ENCODE peak calls at places on chromosome 3, in six cellular contexts. One of them, this sample, is unnamed.

GRCh38 chr3:55244247-55244646 is 242.9 kb downstream of the WNT5A start:
- DNase-seq in AG10803: no peak
- DNase-seq in SJSA1: no peak
- DNase-seq in transverse colon: no peak
- DNase-seq in tibial artery: no peak
- DNase-seq in MG63: no peak
- DNase-seq in this sample: no peak

GRCh38 chr3:7144696-7145308 is 283.9 kb downstream of the GRM7 start:
- DNase-seq in MG63: peak; percentile 1
- DNase-seq in tibial artery: no peak
- DNase-seq in SJSA1: no peak
- DNase-seq in transverse colon: no peak
- DNase-seq in AG10803: no peak
- DNase-seq in this sample: no peak

GRCh38 chr3:126365351-126366274 is 8.4 kb upstream of the KLF15 start:
- DNase-seq in SJSA1: no peak
- DNase-seq in transverse colon: peak; percentile 3
- DNase-seq in tibial artery: peak; percentile 50
- DNase-seq in MG63: no peak
- DNase-seq in AG10803: no peak
- DNase-seq in this sample: no peak

GRCh38 chr3:187669675-187670504 is at the start of gene SST:
- DNase-seq in tibial artery: no peak
- DNase-seq in transverse colon: peak; percentile 8
- DNase-seq in AG10803: peak; percentile 37
- DNase-seq in SJSA1: no peak
- DNase-seq in MG63: peak; percentile 51
- DNase-seq in this sample: peak; percentile 44

GRCh38 chr3:171640520-171641412 is 169.5 kb downstream of the PLD1 start:
- DNase-seq in MG63: peak; percentile 31
- DNase-seq in SJSA1: peak; percentile 58
- DNase-seq in tibial artery: no peak
- DNase-seq in transverse colon: no peak
- DNase-seq in AG10803: peak; percentile 73
- DNase-seq in this sample: no peak

GRCh38 chr3:64595253-64595694 is 92.5 kb downstream of the ADAMTS9 start:
- DNase-seq in AG10803: peak; percentile 91
- DNase-seq in tibial artery: peak; percentile 85
- DNase-seq in transverse colon: peak; percentile 16
- DNase-seq in MG63: peak; percentile 72
- DNase-seq in SJSA1: peak; percentile 66
- DNase-seq in this sample: peak; percentile 80

GRCh38 chr3:55623786-55624185 is 136.7 kb upstream of the WNT5A start:
- DNase-seq in AG10803: no peak
- DNase-seq in tibial artery: no peak
- DNase-seq in MG63: no peak
- DNase-seq in transverse colon: no peak
- DNase-seq in SJSA1: no peak
- DNase-seq in this sample: no peak

GRCh38 chr3:45547764-45548683 is 46.5 kb upstream of the LIMD1 start:
- DNase-seq in transverse colon: no peak
- DNase-seq in tibial artery: no peak
- DNase-seq in SJSA1: peak; percentile 41
- DNase-seq in AG10803: peak; percentile 96
- DNase-seq in MG63: peak; percentile 9
- DNase-seq in this sample: peak; percentile 39

GRCh38 chr3:27680517-27681246 is 41.4 kb downstream of the EOMES start:
- DNase-seq in AG10803: no peak
- DNase-seq in MG63: no peak
- DNase-seq in tibial artery: no peak
- DNase-seq in transverse colon: no peak
- DNase-seq in SJSA1: no peak
- DNase-seq in this sample: no peak

GRCh38 chr3:156816091-156816793 is 9.9 kb upstream of the LEKR1 start:
- DNase-seq in SJSA1: no peak
- DNase-seq in AG10803: peak; percentile 82
- DNase-seq in MG63: peak; percentile 85
- DNase-seq in tibial artery: no peak
- DNase-seq in transverse colon: peak; percentile 38
- DNase-seq in this sample: peak; percentile 40

GRCh38 chr3:46708401-46709146 is 7.4 kb downstream of the TMIE start:
- DNase-seq in AG10803: no peak
- DNase-seq in SJSA1: no peak
- DNase-seq in transverse colon: peak; percentile 3
- DNase-seq in MG63: no peak
- DNase-seq in tibial artery: peak; percentile 54
- DNase-seq in this sample: no peak

GRCh38 chr3:133620066-133620784 is 41.5 kb downstream of the TOPBP1 start:
- DNase-seq in AG10803: no peak
- DNase-seq in MG63: no peak
- DNase-seq in SJSA1: no peak
- DNase-seq in tibial artery: no peak
- DNase-seq in transverse colon: peak; percentile 14
- DNase-seq in this sample: no peak

GRCh38 chr3:132317229-132317948 is at the start of gene ACP3:
- DNase-seq in MG63: peak; percentile 76
- DNase-seq in transverse colon: peak; percentile 15
- DNase-seq in SJSA1: peak; percentile 16
- DNase-seq in tibial artery: peak; percentile 69
- DNase-seq in AG10803: peak; percentile 23
- DNase-seq in this sample: peak; percentile 40

GRCh38 chr3:31924628-31925270 is 56.3 kb downstream of the OSBPL10 start:
- DNase-seq in AG10803: no peak
- DNase-seq in SJSA1: no peak
- DNase-seq in tibial artery: no peak
- DNase-seq in MG63: no peak
- DNase-seq in transverse colon: no peak
- DNase-seq in this sample: no peak

GRCh38 chr3:31922962-31923361 is 58.1 kb downstream of the OSBPL10 start:
- DNase-seq in AG10803: no peak
- DNase-seq in tibial artery: no peak
- DNase-seq in transverse colon: no peak
- DNase-seq in MG63: no peak
- DNase-seq in SJSA1: no peak
- DNase-seq in this sample: no peak

GRCh38 chr3:31926543-31926942 is 54.5 kb downstream of the OSBPL10 start:
- DNase-seq in transverse colon: no peak
- DNase-seq in tibial artery: no peak
- DNase-seq in MG63: no peak
- DNase-seq in AG10803: no peak
- DNase-seq in SJSA1: no peak
- DNase-seq in this sample: no peak

GRCh38 chr3:31927806-31928205 is 53.3 kb downstream of the OSBPL10 start:
- DNase-seq in AG10803: no peak
- DNase-seq in tibial artery: no peak
- DNase-seq in SJSA1: no peak
- DNase-seq in transverse colon: no peak
- DNase-seq in MG63: no peak
- DNase-seq in this sample: no peak

GRCh38 chr3:31925271-31925630 is 55.8 kb downstream of the OSBPL10 start:
- DNase-seq in MG63: no peak
- DNase-seq in tibial artery: no peak
- DNase-seq in SJSA1: no peak
- DNase-seq in AG10803: no peak
- DNase-seq in transverse colon: no peak
- DNase-seq in this sample: no peak
- H3K4me3 ChIP-seq in MG63: no peak overlapping the region
- H3K4me3 ChIP-seq in tibial artery: no peak overlapping the region
- H3K4me3 ChIP-seq in SJSA1: no peak overlapping the region
- H3K4me3 ChIP-seq in AG10803: no peak overlapping the region
- H3K4me3 ChIP-seq in transverse colon: no peak overlapping the region
- H3K4me3 ChIP-seq in this sample: no peak overlapping the region

DNA sequence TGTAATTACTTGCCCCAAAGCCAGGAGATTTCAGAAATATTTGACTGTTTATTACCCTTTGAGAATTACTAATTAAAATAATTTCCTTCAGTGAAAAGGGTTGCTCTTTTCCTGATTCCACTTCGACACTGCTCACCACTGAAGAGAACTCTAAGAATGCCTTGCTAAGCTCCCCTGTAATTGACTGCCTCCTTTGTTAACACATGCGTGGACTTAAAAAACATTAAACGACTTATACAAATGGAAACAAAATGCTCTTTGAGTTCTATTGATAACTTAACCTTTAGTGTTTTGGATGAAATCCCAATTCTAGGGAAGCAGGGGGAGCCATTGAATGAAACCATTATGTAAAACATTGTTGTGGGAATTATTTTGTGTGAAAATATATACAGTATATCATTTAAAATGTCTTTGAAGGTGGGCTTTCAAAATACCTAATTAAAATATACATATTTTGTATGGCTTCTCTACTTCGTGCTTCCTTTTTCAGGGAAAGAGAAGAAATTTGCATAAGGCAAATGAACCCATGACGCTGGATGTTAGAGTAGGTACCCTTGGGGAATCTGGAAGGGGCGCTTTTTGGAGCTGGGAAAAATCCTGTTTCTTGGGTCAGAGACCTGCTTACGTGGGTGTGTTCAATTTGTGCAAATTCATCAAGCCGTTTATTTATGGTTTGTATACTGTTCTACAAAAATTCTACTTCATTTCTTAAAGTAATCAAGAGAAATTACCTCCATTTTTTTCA is 64.2 kb downstream of the WWTR1 start:
- DNase-seq in tibial artery: no peak
- DNase-seq in MG63: no peak
- DNase-seq in transverse colon: no peak
- DNase-seq in AG10803: no peak
- DNase-seq in SJSA1: no peak
- DNase-seq in this sample: no peak
- H3K4me3 ChIP-seq in tibial artery: no peak overlapping the region
- H3K4me3 ChIP-seq in MG63: peak overlapping the region; percentile 4
- H3K4me3 ChIP-seq in transverse colon: no peak overlapping the region
- H3K4me3 ChIP-seq in AG10803: no peak overlapping the region
- H3K4me3 ChIP-seq in SJSA1: no peak overlapping the region
- H3K4me3 ChIP-seq in this sample: no peak overlapping the region

DNA sequence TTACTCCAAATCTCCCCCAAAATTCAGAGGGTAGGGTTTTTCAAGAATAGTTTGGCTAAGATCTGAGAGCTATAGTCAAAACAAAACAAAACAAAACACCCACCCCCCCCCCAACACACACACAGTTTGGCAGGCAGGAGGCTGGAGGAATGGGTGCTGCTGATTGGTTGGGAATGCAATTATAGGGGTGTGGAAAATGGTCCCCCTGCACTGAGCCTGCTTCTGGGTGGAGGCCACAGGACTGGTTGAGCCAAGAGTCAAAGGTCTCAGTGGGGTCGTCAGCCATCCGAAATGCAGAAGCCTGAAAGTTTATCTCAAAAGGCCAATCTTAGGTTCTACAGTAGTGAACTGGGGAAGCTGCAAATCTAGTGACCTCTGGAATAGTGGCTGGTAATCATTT is 2.5 kb upstream of the HACD2 start:
- DNase-seq in transverse colon: no peak
- DNase-seq in AG10803: no peak
- DNase-seq in tibial artery: no peak
- DNase-seq in MG63: no peak
- DNase-seq in SJSA1: no peak
- DNase-seq in this sample: no peak
- H3K4me3 ChIP-seq in transverse colon: no peak overlapping the region
- H3K4me3 ChIP-seq in AG10803: no peak overlapping the region
- H3K4me3 ChIP-seq in tibial artery: no peak overlapping the region
- H3K4me3 ChIP-seq in MG63: no peak overlapping the region
- H3K4me3 ChIP-seq in SJSA1: no peak overlapping the region
- H3K4me3 ChIP-seq in this sample: no peak overlapping the region

DNA sequence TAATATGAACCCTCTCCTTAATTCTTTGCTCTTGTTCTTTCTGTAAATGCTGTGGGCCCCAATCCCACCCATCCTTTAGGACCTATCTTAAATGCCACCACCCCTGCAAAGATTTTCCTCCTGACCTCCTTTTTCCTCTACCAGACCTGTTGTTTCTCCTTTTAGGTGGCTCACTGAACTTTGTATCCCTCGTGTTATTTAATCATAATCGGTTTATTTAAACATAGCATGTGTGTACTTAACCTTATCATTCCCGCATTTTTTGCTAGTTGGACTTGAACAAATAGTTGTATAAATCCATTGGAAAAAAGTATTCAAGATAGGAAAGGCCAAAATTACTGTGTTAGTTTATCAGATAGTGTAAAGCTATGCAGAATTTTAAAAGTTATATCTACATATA is 988 bp upstream of the NFKBIZ start:
- DNase-seq in tibial artery: no peak
- DNase-seq in MG63: no peak
- DNase-seq in SJSA1: no peak
- DNase-seq in transverse colon: no peak
- DNase-seq in AG10803: no peak
- DNase-seq in this sample: no peak
- H3K4me3 ChIP-seq in tibial artery: peak overlapping the region; percentile 95
- H3K4me3 ChIP-seq in MG63: peak overlapping the region; percentile 77
- H3K4me3 ChIP-seq in SJSA1: no peak overlapping the region
- H3K4me3 ChIP-seq in transverse colon: peak overlapping the region; percentile 63
- H3K4me3 ChIP-seq in AG10803: no peak overlapping the region
- H3K4me3 ChIP-seq in this sample: peak overlapping the region; percentile 92

DNA sequence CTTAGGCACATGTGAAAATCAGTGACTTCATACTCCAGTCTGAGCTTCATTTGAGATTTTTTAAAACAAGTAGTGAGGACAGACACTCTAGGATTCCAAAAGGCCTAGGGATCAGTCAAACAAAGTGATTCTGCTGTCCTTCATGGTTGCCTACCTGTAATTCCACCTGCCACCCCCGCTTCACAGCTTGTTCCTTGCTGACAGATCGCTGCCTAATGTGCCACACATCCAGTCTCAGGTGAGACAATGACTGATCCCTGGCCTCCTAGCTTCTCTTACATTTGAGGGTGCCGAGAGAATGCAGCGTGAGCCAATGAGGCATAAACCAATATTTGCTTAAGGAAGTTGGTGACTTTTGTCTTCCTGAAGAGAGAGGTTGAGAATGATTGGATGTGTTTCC is 573.5 kb downstream of the TBL1XR1 start:
- DNase-seq in AG10803: no peak
- DNase-seq in transverse colon: no peak
- DNase-seq in MG63: no peak
- DNase-seq in tibial artery: no peak
- DNase-seq in SJSA1: no peak
- DNase-seq in this sample: no peak
- H3K4me3 ChIP-seq in AG10803: no peak overlapping the region
- H3K4me3 ChIP-seq in transverse colon: no peak overlapping the region
- H3K4me3 ChIP-seq in MG63: no peak overlapping the region
- H3K4me3 ChIP-seq in tibial artery: no peak overlapping the region
- H3K4me3 ChIP-seq in SJSA1: no peak overlapping the region
- H3K4me3 ChIP-seq in this sample: no peak overlapping the region